ENCODE peak calls at places on chromosomes 2 and 18, in ten cellular contexts. U, W, V, P, F, R, J, B, L and Q are unnamed samples.

GRCh38 chr18:48360376-48361021 is 48.7 kb downstream of the ZBTB7C start:
- DNase-seq in F (no peak), W (no peak), U (no peak), L (no peak), B (no peak), R (peak), V (no peak), P (no peak), J (no peak), Q (no peak)

GRCh38 chr2:72207334-72207733 is 59.7 kb upstream of the CYP26B1 start:
- DNase-seq in B (no peak), V (no peak), P (no peak), F (no peak), U (no peak), R (no peak), J (no peak), L (no peak), W (no peak), Q (no peak)

GRCh38 chr2:45301307-45302010 is 292.2 kb upstream of the SIX2 start:
- DNase-seq in B (no peak), F (no peak), J (no peak), W (no peak), R (no peak), P (no peak), L (no peak), U (no peak), V (no peak), Q (no peak)

GRCh38 chr2:165804719-165805118 is 10.7 kb upstream of the GALNT3 start:
- DNase-seq in U (no peak), J (no peak), W (no peak), B (no peak), P (no peak), F (no peak), R (no peak), V (peak), L (no peak), Q (no peak)

GRCh38 chr2:74530239-74531161 is 767 bp downstream of the HTRA2 start:
- DNase-seq in B (no peak), U (peak), L (peak), V (no peak), P (peak), F (peak), W (peak), R (no peak), J (peak), Q (peak)

GRCh38 chr2:207252416-207252815 is 86.7 kb upstream of the KLF7 start:
- DNase-seq in W (no peak), U (no peak), J (no peak), L (no peak), F (no peak), B (no peak), P (no peak), R (no peak), V (no peak), Q (no peak)

GRCh38 chr2:63488118-63488713 is 100.1 kb downstream of the WDPCP start:
- DNase-seq in P (peak), V (peak), U (peak), W (peak), B (no peak), R (no peak), J (no peak), L (peak), F (peak), Q (peak)

GRCh38 chr2:188931361-188931760 is 42.8 kb upstream of the COL3A1 start:
- DNase-seq in W (no peak), R (no peak), V (no peak), B (no peak), U (peak), P (no peak), F (no peak), L (no peak), J (no peak), Q (no peak)

GRCh38 chr18:58012356-58012755 is 31.7 kb upstream of the NEDD4L start:
- DNase-seq in R (no peak), V (no peak), J (no peak), P (no peak), W (no peak), F (no peak), L (no peak), U (no peak), B (no peak), Q (no peak)